ENCODE peak calls at places on chromosomes 13 and 19, in nine cellular contexts. F is transverse colon, P is GM12878, H is ovary, X is tibial nerve, Y is upper lobe of left lung, M is A549, T is H1, A is SK-N-SH. I is an unnamed sample. For H3K4me1, the result is how much of the 10 kb centered on the place peaks cover.

GRCh38 chr19:6047741-6048231 is 62.5 kb downstream of the RFX2 start:
- DNase-seq in H (no peak), F (no peak), P (no peak), A (peak), Y (no peak), X (no peak), M (no peak), T (peak), I (no peak)

GRCh38 chr13:30832845-30833332 is 73.2 kb upstream of the MEDAG start:
- DNase-seq in M (peak), T (no peak), F (peak), H (peak), P (no peak), Y (peak), A (peak), X (no peak), I (peak)

GRCh38 chr13:69959041-69959440 is 148.6 kb upstream of the ATXN8OS start:
- DNase-seq in F (no peak), M (no peak), H (no peak), T (no peak), X (no peak), A (no peak), Y (no peak), P (no peak), I (no peak)

GRCh38 chr19:41367848-41368301 is 3.9 kb upstream of the B9D2 start:
- DNase-seq in X (no peak), A (no peak), P (no peak), F (no peak), M (peak), H (no peak), Y (no peak), T (no peak), I (no peak)

GRCh38 chr19:45547965-45548609 is 36.5 kb downstream of the OPA3 start:
- DNase-seq in T (no peak), M (peak), H (no peak), Y (peak), P (no peak), A (no peak), X (no peak), F (peak), I (no peak)

GRCh38 chr13:106690779-106691178 is 122.8 kb upstream of the ARGLU1 start:
- DNase-seq in Y (peak), F (no peak), H (no peak), P (no peak), A (no peak), M (no peak), T (no peak), X (no peak), I (no peak)

GRCh38 chr13:109790951-109791605 is 4.7 kb upstream of the IRS2 start:
- DNase-seq in X (no peak), Y (no peak), T (no peak), F (peak), P (no peak), H (no peak), A (peak), M (no peak), I (no peak)

GRCh38 chr13:70964124-70964523 is 855.9 kb upstream of the KLHL1 start:
- DNase-seq in F (no peak), X (no peak), A (no peak), P (no peak), H (no peak), M (no peak), Y (no peak), T (no peak), I (no peak)

GRCh38 chr19:821976-822773 is 420 bp upstream of the PLPPR3 start:
- DNase-seq in M (no peak), X (no peak), Y (no peak), H (no peak), P (no peak), T (peak), F (no peak), A (peak), I (no peak)

GRCh38 chr13:109743706-109744453 is 42.5 kb downstream of the IRS2 start:
- DNase-seq in Y (no peak), F (peak), T (no peak), X (no peak), M (peak), A (peak), H (no peak), P (no peak), I (no peak)

GRCh38 chr19:4374451-4375163 is 25.7 kb downstream of the SH3GL1 start:
- DNase-seq in A (no peak), Y (peak), T (no peak), M (peak), X (peak), F (peak), P (no peak), H (peak), I (peak)

GRCh38 chr13:84706004-84706710 is 823.9 kb upstream of the SLITRK1 start:
- DNase-seq in T (no peak), A (peak), P (no peak), X (no peak), M (no peak), Y (no peak), F (no peak), H (no peak), I (no peak)

GRCh38 chr19:8988204-8988603 is 22.0 kb downstream of the MUC16 start:
- DNase-seq in P (no peak), Y (no peak), X (no peak), A (no peak), T (peak), M (peak), H (no peak), F (no peak), I (no peak)
- TF ChIP-seq EP300 in P (no peak), Y (no peak), X (no peak), A (no peak), T (no peak), M (no peak), H (no peak), F (no peak), I (no peak)

GRCh38 chr13:39036212-39036611 is 1.7 kb downstream of the PROSER1 start:
- DNase-seq in P (no peak), X (no peak), M (no peak), F (peak), T (no peak), Y (peak), H (no peak), A (no peak), I (no peak)
- H3K27ac ChIP-seq in P (peak), X (no peak), M (peak), F (no peak), T (no peak), Y (peak), H (no peak), A (no peak), I (no peak)

GRCh38 chr13:38334845-38335244 is 14.8 kb upstream of the UFM1 start:
- DNase-seq in H (no peak), Y (no peak), A (no peak), F (no peak), T (no peak), X (no peak), P (no peak), M (no peak), I (no peak)

GRCh38 chr13:38341149-38341692 is 8.4 kb upstream of the UFM1 start:
- DNase-seq in T (no peak), A (no peak), F (no peak), X (no peak), P (no peak), H (no peak), Y (no peak), M (no peak), I (no peak)

GRCh38 chr13:38340624-38341023 is 9.0 kb upstream of the UFM1 start:
- DNase-seq in H (no peak), X (no peak), Y (no peak), P (no peak), T (no peak), F (no peak), A (no peak), M (no peak), I (no peak)

DNA sequence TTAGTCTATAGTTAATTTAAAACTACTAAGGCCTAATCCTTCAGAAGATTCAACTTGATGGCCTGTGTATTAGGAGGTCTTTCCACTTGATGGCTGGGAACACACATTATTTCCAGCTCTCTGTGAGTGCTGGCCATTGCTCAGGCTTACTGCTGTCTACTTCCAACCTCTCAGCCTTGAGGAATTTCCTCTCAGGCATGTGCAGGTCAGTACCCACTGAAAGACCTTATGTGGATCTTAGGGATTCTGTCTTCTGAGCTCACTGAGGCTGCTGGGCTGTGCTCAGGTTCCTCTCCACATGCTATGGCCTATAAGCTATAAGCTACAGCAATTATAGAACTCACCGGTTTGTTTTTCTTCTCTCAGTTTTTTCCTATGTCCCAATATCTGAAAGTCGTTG is 11.6 kb upstream of the UFM1 start:
- DNase-seq in X (no peak), A (no peak), M (no peak), T (no peak), F (no peak), H (no peak), Y (no peak), P (no peak), I (no peak)
- H3K4me1 ChIP-seq in X (under half), A (under half), M (under half), T (under half), F (under half), H (under half), Y (under half), P (under half), I (under half)

DNA sequence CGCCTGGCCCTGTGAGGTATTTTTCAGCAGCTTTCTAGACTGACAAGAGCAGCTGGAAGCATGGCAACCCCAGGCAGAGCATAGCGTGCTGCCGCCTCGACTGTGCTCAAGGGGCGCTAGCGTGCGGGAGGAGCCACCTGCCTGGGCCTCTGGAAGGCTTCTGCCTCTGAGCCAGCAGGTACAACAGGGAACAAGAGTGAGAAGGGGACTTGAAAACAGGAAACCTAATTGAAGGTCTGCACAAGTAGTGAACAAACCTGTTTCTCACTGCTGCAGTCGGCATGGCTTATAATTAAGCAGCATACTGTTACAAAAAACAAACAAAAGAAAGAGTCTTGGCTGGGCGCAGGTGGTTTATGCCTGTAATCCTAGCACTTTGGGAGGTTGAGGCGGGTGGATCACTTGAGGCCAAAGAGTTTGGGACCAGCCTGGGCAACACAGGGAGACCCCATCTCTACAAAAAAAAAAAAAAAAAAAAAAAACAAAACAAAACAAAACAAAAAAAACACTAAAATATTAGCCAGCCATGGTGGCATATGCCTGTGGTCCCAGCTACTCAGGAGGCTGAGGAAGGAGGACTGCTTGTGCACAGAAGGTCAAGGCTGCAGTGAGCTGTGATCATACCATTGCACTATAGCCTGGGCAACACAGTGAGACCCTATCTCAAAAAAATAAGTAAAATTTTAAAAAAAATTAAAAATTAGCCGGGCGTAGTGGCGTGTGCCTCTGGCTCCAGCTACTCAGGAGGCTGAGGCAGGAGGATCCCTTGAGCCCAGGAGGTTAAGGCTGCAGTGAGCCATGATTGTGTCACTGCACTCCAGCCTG is 12.6 kb upstream of the GARRE1 start:
- DNase-seq in X (no peak), T (peak), Y (peak), A (no peak), M (peak), H (no peak), P (no peak), F (peak), I (peak)
- TF ChIP-seq EP300 in X (no peak), T (no peak), Y (no peak), A (no peak), M (no peak), H (no peak), P (no peak), F (no peak), I (no peak)

GRCh38 chr19:35329323-35329722 is 336 bp downstream of the CD22 start:
- DNase-seq in T (no peak), P (no peak), X (no peak), A (no peak), H (no peak), Y (no peak), F (no peak), M (no peak), I (no peak)
- H3K27ac ChIP-seq in T (no peak), P (peak), X (no peak), A (no peak), H (no peak), Y (no peak), F (no peak), M (no peak), I (no peak)

GRCh38 chr19:34411216-34411615 is 7.0 kb downstream of the PDCD2L start:
- DNase-seq in F (no peak), P (no peak), Y (no peak), A (no peak), T (no peak), X (no peak), H (no peak), M (no peak), I (no peak)
- H3K4me1 ChIP-seq in F (under half), P (under half), Y (under half), A (under half), T (under half), X (under half), H (under half), M (under half), I (under half)

DNA sequence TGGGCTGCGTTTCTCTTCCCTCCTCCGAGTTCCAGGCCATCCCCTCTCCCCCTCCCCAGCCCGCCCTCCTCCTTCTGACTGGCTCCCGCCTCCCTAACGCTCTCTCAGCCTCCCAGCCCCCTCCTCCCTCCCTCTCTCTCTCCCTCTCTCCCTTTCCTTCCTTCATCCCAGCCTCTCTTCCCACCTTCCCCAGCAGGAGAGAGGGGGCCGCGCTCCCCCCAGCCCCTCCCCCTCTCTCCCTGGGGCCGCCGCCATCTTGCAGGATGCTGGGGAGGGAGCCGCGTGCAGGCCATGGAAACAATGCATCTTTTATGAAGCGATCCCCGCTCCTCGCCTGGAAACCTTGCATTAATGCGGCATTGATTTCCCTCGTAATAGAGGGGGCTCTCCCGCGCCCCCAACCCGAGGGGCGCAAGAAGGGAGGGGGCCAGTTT is 42.6 kb upstream of the ADGRL1 start:
- DNase-seq in P (no peak), X (peak), T (no peak), H (peak), A (peak), Y (no peak), M (no peak), F (peak), I (no peak)
- TF ChIP-seq EP300 in P (no peak), X (no peak), T (peak), H (no peak), A (no peak), Y (no peak), M (no peak), F (no peak), I (no peak)